ENCODE peak calls at places on chromosomes 11 and 22, in five cellular contexts. One of them, this sample, is unnamed.

GRCh38 chr11:100445231-100445735 is 241.8 kb upstream of the ARHGAP42 start:
- DNase-seq in GM12878: no peak
- DNase-seq in HCT116: no peak
- DNase-seq in Panc1: no peak
- DNase-seq in stomach: peak
- DNase-seq in this sample: no peak

GRCh38 chr11:134498326-134499139 is 86.5 kb upstream of the B3GAT1 start:
- DNase-seq in GM12878: no peak
- DNase-seq in HCT116: no peak
- DNase-seq in Panc1: no peak
- DNase-seq in stomach: peak
- DNase-seq in this sample: peak

GRCh38 chr11:126589492-126589803 is 234.0 kb downstream of the ST3GAL4 start:
- DNase-seq in GM12878: no peak
- DNase-seq in HCT116: no peak
- DNase-seq in Panc1: no peak
- DNase-seq in stomach: no peak
- DNase-seq in this sample: no peak

GRCh38 chr11:44575288-44575672 is 9.8 kb downstream of the CD82 start:
- DNase-seq in GM12878: no peak
- DNase-seq in HCT116: no peak
- DNase-seq in Panc1: no peak
- DNase-seq in stomach: no peak
- DNase-seq in this sample: no peak

GRCh38 chr11:6194065-6194581 is 4.9 kb upstream of the OR52W1 start:
- DNase-seq in GM12878: no peak
- DNase-seq in HCT116: no peak
- DNase-seq in Panc1: no peak
- DNase-seq in stomach: no peak
- DNase-seq in this sample: no peak

GRCh38 chr22:29141078-29141688 is 64.5 kb upstream of the EMID1 start:
- DNase-seq in GM12878: no peak
- DNase-seq in HCT116: no peak
- DNase-seq in Panc1: no peak
- DNase-seq in stomach: no peak
- DNase-seq in this sample: no peak

GRCh38 chr11:119078675-119079420 is 5.8 kb upstream of the HMBS start:
- DNase-seq in GM12878: no peak
- DNase-seq in HCT116: no peak
- DNase-seq in Panc1: no peak
- DNase-seq in stomach: no peak
- DNase-seq in this sample: no peak

GRCh38 chr11:124069429-124070401 is 28.6 kb upstream of the OR10G7 start:
- DNase-seq in GM12878: peak
- DNase-seq in HCT116: peak
- DNase-seq in Panc1: no peak
- DNase-seq in stomach: no peak
- DNase-seq in this sample: no peak

GRCh38 chr11:65897020-65897471 is 3.1 kb downstream of the FOSL1 start:
- DNase-seq in GM12878: no peak
- DNase-seq in HCT116: no peak
- DNase-seq in Panc1: no peak
- DNase-seq in stomach: no peak
- DNase-seq in this sample: no peak

GRCh38 chr11:121326230-121326629 is 33.7 kb downstream of the SC5D start:
- DNase-seq in GM12878: no peak
- DNase-seq in HCT116: no peak
- DNase-seq in Panc1: no peak
- DNase-seq in stomach: no peak
- DNase-seq in this sample: no peak
- TF ChIP-seq POLR2AphosphoS5 in GM12878: no peak
- TF ChIP-seq POLR2AphosphoS5 in HCT116: no peak
- TF ChIP-seq POLR2AphosphoS5 in Panc1: no peak
- TF ChIP-seq POLR2AphosphoS5 in stomach: no peak
- TF ChIP-seq POLR2AphosphoS5 in this sample: no peak

GRCh38 chr11:9651899-9652748 is 11.8 kb upstream of the SWAP70 start:
- DNase-seq in GM12878: no peak
- DNase-seq in HCT116: no peak
- DNase-seq in Panc1: no peak
- DNase-seq in stomach: no peak
- DNase-seq in this sample: no peak
- TF ChIP-seq POLR2AphosphoS5 in GM12878: no peak
- TF ChIP-seq POLR2AphosphoS5 in HCT116: no peak
- TF ChIP-seq POLR2AphosphoS5 in Panc1: no peak
- TF ChIP-seq POLR2AphosphoS5 in stomach: no peak
- TF ChIP-seq POLR2AphosphoS5 in this sample: no peak

DNA sequence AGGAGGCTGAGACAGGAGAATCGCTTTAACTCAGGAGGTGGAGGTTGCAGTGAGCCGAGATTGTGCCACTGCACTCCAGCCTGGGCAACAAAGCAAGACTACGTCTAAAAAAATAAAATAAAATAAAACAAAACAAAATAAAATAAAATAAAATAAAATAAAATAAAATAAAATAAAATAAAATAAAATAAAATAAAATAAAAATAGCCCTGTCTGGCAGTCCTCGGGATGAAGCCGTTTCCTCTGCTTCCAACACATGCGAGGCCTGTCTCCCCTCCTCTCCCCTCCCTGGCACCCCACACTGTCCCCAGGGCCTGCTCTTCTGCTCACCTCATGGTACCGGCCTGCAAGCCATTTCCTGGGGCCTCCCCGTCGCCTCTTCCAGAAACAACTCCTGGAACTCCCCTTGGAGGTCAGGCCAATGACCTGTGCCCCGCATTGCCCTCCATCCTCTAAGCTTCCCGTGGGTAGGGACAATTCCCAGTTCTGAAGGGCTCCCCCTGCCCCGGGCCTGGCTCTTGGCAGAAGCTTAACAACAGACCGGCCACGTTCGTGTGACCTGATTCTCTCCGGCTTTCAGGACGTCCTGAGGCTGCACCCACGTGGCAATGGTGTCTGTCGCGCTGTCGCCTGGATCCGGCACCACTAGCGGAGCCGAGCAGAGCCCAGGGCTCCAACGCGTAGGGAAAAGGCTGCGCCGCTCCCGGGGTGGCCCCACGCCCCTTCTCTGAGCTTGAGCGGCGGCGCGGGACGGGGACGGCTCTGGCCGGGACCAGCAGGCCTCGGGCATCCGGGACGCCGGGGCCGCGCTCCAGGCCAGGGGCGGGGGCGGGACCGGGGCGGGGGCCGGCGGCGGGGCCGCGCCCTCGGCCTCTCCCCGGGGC is 456 bp upstream of the PARVB start:
- DNase-seq in GM12878: no peak
- DNase-seq in HCT116: no peak
- DNase-seq in Panc1: no peak
- DNase-seq in stomach: peak
- DNase-seq in this sample: no peak
- TF ChIP-seq POLR2AphosphoS5 in GM12878: peak
- TF ChIP-seq POLR2AphosphoS5 in HCT116: peak
- TF ChIP-seq POLR2AphosphoS5 in Panc1: no peak
- TF ChIP-seq POLR2AphosphoS5 in stomach: peak
- TF ChIP-seq POLR2AphosphoS5 in this sample: no peak

GRCh38 chr11:69297225-69297925 is 3.4 kb downstream of the MYEOV start:
- DNase-seq in GM12878: peak
- DNase-seq in HCT116: peak
- DNase-seq in Panc1: peak
- DNase-seq in stomach: peak
- DNase-seq in this sample: peak
- TF ChIP-seq POLR2AphosphoS5 in GM12878: peak
- TF ChIP-seq POLR2AphosphoS5 in HCT116: peak
- TF ChIP-seq POLR2AphosphoS5 in Panc1: peak
- TF ChIP-seq POLR2AphosphoS5 in stomach: peak
- TF ChIP-seq POLR2AphosphoS5 in this sample: peak

GRCh38 chr11:70854201-70854600 is 398.2 kb downstream of the SHANK2 start:
- DNase-seq in GM12878: no peak
- DNase-seq in HCT116: no peak
- DNase-seq in Panc1: no peak
- DNase-seq in stomach: no peak
- DNase-seq in this sample: no peak
- TF ChIP-seq POLR2AphosphoS5 in GM12878: no peak
- TF ChIP-seq POLR2AphosphoS5 in HCT116: no peak
- TF ChIP-seq POLR2AphosphoS5 in Panc1: no peak
- TF ChIP-seq POLR2AphosphoS5 in stomach: no peak
- TF ChIP-seq POLR2AphosphoS5 in this sample: no peak

DNA sequence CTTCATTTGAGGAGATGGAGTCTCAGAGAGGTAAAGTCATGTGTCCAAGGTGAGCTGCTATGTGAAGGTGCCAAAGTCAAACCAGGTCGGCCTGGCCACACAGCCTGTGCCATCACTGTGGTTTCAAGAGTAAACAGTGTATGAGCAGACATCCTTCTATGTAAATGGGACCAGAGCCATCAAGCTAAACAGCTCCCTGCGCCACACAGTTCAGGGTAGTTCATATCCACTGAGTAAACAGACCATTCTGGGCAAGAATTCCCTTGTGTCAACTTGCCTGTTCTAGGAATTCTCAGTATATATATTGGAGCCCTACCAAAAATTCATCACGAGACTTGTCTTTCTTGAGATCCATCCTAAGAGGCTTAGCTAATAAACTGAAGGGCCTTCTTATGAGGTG is 77.5 kb downstream of the AMOTL1 start:
- DNase-seq in GM12878: no peak
- DNase-seq in HCT116: no peak
- DNase-seq in Panc1: no peak
- DNase-seq in stomach: peak
- DNase-seq in this sample: peak
- TF ChIP-seq POLR2AphosphoS5 in GM12878: no peak
- TF ChIP-seq POLR2AphosphoS5 in HCT116: no peak
- TF ChIP-seq POLR2AphosphoS5 in Panc1: no peak
- TF ChIP-seq POLR2AphosphoS5 in stomach: peak
- TF ChIP-seq POLR2AphosphoS5 in this sample: peak

GRCh38 chr11:12196335-12196734 is 85.9 kb downstream of the MICAL2 start:
- DNase-seq in GM12878: no peak
- DNase-seq in HCT116: no peak
- DNase-seq in Panc1: no peak
- DNase-seq in stomach: no peak
- DNase-seq in this sample: no peak

GRCh38 chr11:12199231-12199948 is 89.0 kb downstream of the MICAL2 start:
- DNase-seq in GM12878: no peak
- DNase-seq in HCT116: no peak
- DNase-seq in Panc1: no peak
- DNase-seq in stomach: no peak
- DNase-seq in this sample: no peak

GRCh38 chr11:12200359-12201015 is 90.1 kb downstream of the MICAL2 start:
- DNase-seq in GM12878: no peak
- DNase-seq in HCT116: no peak
- DNase-seq in Panc1: no peak
- DNase-seq in stomach: no peak
- DNase-seq in this sample: no peak

GRCh38 chr11:12196862-12197261 is 86.5 kb downstream of the MICAL2 start:
- DNase-seq in GM12878: no peak
- DNase-seq in HCT116: no peak
- DNase-seq in Panc1: no peak
- DNase-seq in stomach: no peak
- DNase-seq in this sample: no peak

GRCh38 chr11:12198261-12198925 is 88.0 kb downstream of the MICAL2 start:
- DNase-seq in GM12878: no peak
- DNase-seq in HCT116: no peak
- DNase-seq in Panc1: no peak
- DNase-seq in stomach: peak
- DNase-seq in this sample: no peak
- TF ChIP-seq POLR2AphosphoS5 in GM12878: no peak
- TF ChIP-seq POLR2AphosphoS5 in HCT116: no peak
- TF ChIP-seq POLR2AphosphoS5 in Panc1: no peak
- TF ChIP-seq POLR2AphosphoS5 in stomach: no peak
- TF ChIP-seq POLR2AphosphoS5 in this sample: no peak

DNA sequence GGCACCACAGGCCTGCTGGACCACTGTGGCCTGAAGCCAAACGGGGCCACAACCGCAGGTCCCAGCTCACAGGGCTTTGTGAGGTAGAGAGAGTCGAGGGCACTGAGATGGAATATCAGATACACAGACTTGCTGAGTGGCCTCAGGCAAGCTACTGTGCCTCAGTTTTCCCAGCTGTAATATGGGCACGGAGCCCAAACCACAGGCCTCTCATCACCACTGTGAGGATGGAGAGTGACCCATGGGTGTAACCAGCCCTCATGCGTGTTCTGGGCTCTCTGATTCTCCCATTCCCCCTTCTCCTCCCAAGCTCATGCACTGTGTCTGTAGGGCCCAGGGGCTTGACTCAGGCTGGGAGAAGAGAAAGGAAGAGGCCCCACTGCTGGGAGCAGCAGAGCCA is 4.2 kb downstream of the UNC93B1 start:
- DNase-seq in GM12878: no peak
- DNase-seq in HCT116: no peak
- DNase-seq in Panc1: no peak
- DNase-seq in stomach: no peak
- DNase-seq in this sample: no peak
- TF ChIP-seq POLR2AphosphoS5 in GM12878: no peak
- TF ChIP-seq POLR2AphosphoS5 in HCT116: no peak
- TF ChIP-seq POLR2AphosphoS5 in Panc1: no peak
- TF ChIP-seq POLR2AphosphoS5 in stomach: no peak
- TF ChIP-seq POLR2AphosphoS5 in this sample: no peak

DNA sequence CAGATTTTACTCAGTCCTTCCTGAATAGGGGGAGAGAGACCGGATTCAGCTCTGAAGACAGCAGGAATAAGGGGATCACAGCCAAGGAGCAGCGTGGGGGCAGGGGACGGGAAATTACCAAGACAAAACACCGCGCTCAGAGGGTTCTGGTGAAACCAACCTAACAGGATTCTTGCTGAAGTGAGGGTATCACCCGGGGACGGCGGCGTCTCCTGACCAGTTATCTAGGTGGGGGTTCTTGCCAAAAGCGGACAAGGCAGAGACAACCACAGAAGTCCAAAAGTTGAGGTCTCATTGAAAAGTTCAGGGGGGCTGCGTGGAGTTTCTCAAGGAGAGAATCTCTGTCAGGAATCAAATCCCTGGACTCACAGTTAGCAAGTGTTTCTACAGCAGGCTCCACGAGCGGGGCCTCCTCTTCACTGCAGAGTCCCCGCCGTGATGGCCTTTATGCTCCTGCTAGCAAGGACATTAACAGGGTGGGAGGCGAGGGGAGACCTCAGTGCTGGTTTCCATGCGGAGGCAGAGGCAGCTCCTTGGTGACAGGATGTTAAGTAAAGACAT is 291.0 kb downstream of the BRD1 start:
- DNase-seq in GM12878: no peak
- DNase-seq in HCT116: no peak
- DNase-seq in Panc1: no peak
- DNase-seq in stomach: no peak
- DNase-seq in this sample: no peak
- TF ChIP-seq POLR2AphosphoS5 in GM12878: no peak
- TF ChIP-seq POLR2AphosphoS5 in HCT116: no peak
- TF ChIP-seq POLR2AphosphoS5 in Panc1: no peak
- TF ChIP-seq POLR2AphosphoS5 in stomach: no peak
- TF ChIP-seq POLR2AphosphoS5 in this sample: no peak

This sample was measured in breast epithelium.